ENCODE peak calls at places on chromosomes 4 and X, in five cellular contexts. Y is stimulated activated CD4-positive, alpha-beta T cell treated with anti-CD3 and anti-CD28 coated beads, Interleukin-4, amount 100 ng/mL, for 1 hour; Q is occipital lobe; D is MCF 10A; K is transverse colon. U is an unnamed sample.

GRCh38 chr4:126354784-126355183 is 1040.0 kb downstream of the FAT4 start:
- DNase-seq in Y (no peak), Q (no peak), D (peak), K (no peak), U (peak)

GRCh38 chr4:82744284-82744963 is 54.2 kb downstream of the SCD5 start:
- DNase-seq in Y (no peak), Q (no peak), D (peak), K (no peak), U (no peak)

GRCh38 chr4:142844782-142845181 is 1.3 kb downstream of the INPP4B start:
- DNase-seq in Y (no peak), Q (no peak), D (no peak), K (no peak), U (peak)

GRCh38 chr4:149884046-149884445 is 68.4 kb upstream of the IQCM start:
- DNase-seq in Y (no peak), Q (peak), D (peak), K (peak), U (peak)

GRCh38 chr4:83112678-83113428 is 1.7 kb downstream of the PLAC8 start:
- DNase-seq in Y (peak), Q (no peak), D (no peak), K (peak), U (no peak)

GRCh38 chr4:179196511-179196910 is 1754.3 kb upstream of the AGA start:
- DNase-seq in Y (no peak), Q (no peak), D (peak), K (no peak), U (no peak)

GRCh38 chr4:171813195-171813955 is at the start of gene GALNTL6:
- DNase-seq in Y (no peak), Q (peak), D (no peak), K (no peak), U (peak)

GRCh38 chr4:84455697-84456096 is 43.4 kb downstream of the NKX6-1 start:
- DNase-seq in Y (no peak), Q (no peak), D (no peak), K (no peak), U (no peak)

GRCh38 chr4:49058306-49058705 is 72.2 kb downstream of the CWH43 start:
- DNase-seq in Y (no peak), Q (no peak), D (no peak), K (no peak), U (no peak)

GRCh38 chrX:84216406-84216805 is 28.4 kb upstream of the RPS6KA6 start:
- DNase-seq in Y (no peak), Q (no peak), D (no peak), K (no peak), U (no peak)

GRCh38 chr4:16225996-16226815 is at the start of gene TAPT1:
- DNase-seq in Y (peak), Q (peak), D (peak), K (peak), U (peak)

GRCh38 chr4:98026362-98026761 is 116.9 kb downstream of the STPG2 start:
- DNase-seq in Y (no peak), Q (no peak), D (no peak), K (no peak), U (no peak)

GRCh38 chr4:89230271-89230670 is 77.3 kb downstream of the GPRIN3 start:
- DNase-seq in Y (no peak), Q (no peak), D (no peak), K (no peak), U (no peak)

GRCh38 chr4:78862314-78862737 is 76.9 kb downstream of the PAQR3 start:
- DNase-seq in Y (no peak), Q (no peak), D (no peak), K (no peak), U (no peak)

GRCh38 chr4:186948361-186949291 is 225.0 kb upstream of the FAT1 start:
- DNase-seq in Y (no peak), Q (no peak), D (no peak), K (no peak), U (peak)

GRCh38 chrX:112851161-112851779 is 10.6 kb upstream of the AMOT start:
- DNase-seq in Y (no peak), Q (no peak), D (peak), K (no peak), U (no peak)

GRCh38 chr4:168408620-168409019 is 71.7 kb downstream of the DDX60L start:
- DNase-seq in Y (no peak), Q (no peak), D (peak), K (peak), U (peak)

GRCh38 chr4:56445699-56446098 is 9.6 kb downstream of the PAICS start:
- DNase-seq in Y (no peak), Q (no peak), D (no peak), K (no peak), U (no peak)

GRCh38 chr4:101956068-101956805 is 165.7 kb downstream of the BANK1 start:
- DNase-seq in Y (no peak), Q (no peak), D (no peak), K (no peak), U (no peak)

GRCh38 chr4:143358923-143359694 is 22.4 kb downstream of the GAB1 start:
- DNase-seq in Y (no peak), Q (no peak), D (peak), K (peak), U (peak)

GRCh38 chr4:154590329-154591006 is at the start of gene FGA:
- DNase-seq in Y (no peak), Q (no peak), D (no peak), K (peak), U (no peak)

U was measured in foreskin fibroblast.